ENCODE peak calls at places on chromosome 19, in nine cellular contexts. H is WTC11, V is anterior cingulate cortex, Y is retinal pigment epithelial cell, U is hypothalamus, R is C1 segment of cervical spinal cord, T is fibroblast of pulmonary artery, K is astrocyte of the spinal cord, J is progenitor cell of endocrine pancreas. D is an unnamed sample.

GRCh38 chr19:33404916-33405315 is 31.4 kb downstream of the CEBPG start:
- DNase-seq in H (no peak), V (no peak), Y (no peak), U (no peak), R (no peak), T (no peak), K (no peak), J (no peak), D (no peak)

GRCh38 chr19:49823472-49823871 is 5.4 kb downstream of the MED25 start:
- DNase-seq in H (no peak), V (no peak), Y (no peak), U (no peak), R (no peak), T (no peak), K (no peak), J (no peak), D (no peak)

GRCh38 chr19:18020212-18021067 is 12.5 kb downstream of the ARRDC2 start:
- DNase-seq in H (no peak), V (peak), Y (no peak), U (peak), R (peak), T (peak), K (peak), J (no peak), D (peak)

GRCh38 chr19:19068659-19069509 is 5.1 kb downstream of the SLC25A42 start:
- DNase-seq in H (no peak), V (peak), Y (no peak), U (peak), R (no peak), T (no peak), K (no peak), J (no peak), D (no peak)

GRCh38 chr19:45474191-45474940 is 6.6 kb downstream of the FOSB start:
- DNase-seq in H (no peak), V (no peak), Y (no peak), U (no peak), R (no peak), T (peak), K (peak), J (no peak), D (peak)

GRCh38 chr19:7497292-7497691 is 8.5 kb upstream of the PEX11G start:
- DNase-seq in H (peak), V (no peak), Y (no peak), U (no peak), R (no peak), T (no peak), K (no peak), J (no peak), D (peak)

GRCh38 chr19:47757617-47758432 is 12.5 kb downstream of the NOP53 start:
- DNase-seq in H (no peak), V (no peak), Y (no peak), U (no peak), R (no peak), T (no peak), K (no peak), J (no peak), D (no peak)

GRCh38 chr19:40157059-40157458 is 34.2 kb upstream of the MAP3K10 start:
- DNase-seq in H (no peak), V (no peak), Y (no peak), U (no peak), R (no peak), T (no peak), K (no peak), J (no peak), D (no peak)

GRCh38 chr19:33903489-33903850 is 106.8 kb downstream of the KCTD15 start:
- DNase-seq in H (no peak), V (no peak), Y (no peak), U (no peak), R (no peak), T (no peak), K (no peak), J (no peak), D (no peak)

GRCh38 chr19:55377356-55378131 is 918 bp downstream of the TMEM190 start:
- DNase-seq in H (peak), V (no peak), Y (no peak), U (no peak), R (no peak), T (no peak), K (no peak), J (no peak), D (no peak)

GRCh38 chr19:15010497-15011255 is 31.0 kb upstream of the SLC1A6 start:
- DNase-seq in H (peak), V (no peak), Y (no peak), U (no peak), R (no peak), T (no peak), K (no peak), J (no peak), D (no peak)

GRCh38 chr19:41933131-41933458 is 4.8 kb upstream of the ERFL start:
- DNase-seq in H (no peak), V (no peak), Y (no peak), U (no peak), R (no peak), T (no peak), K (no peak), J (no peak), D (no peak)

GRCh38 chr19:48044561-48044960 is 682 bp upstream of the CABP5 start:
- DNase-seq in H (no peak), V (no peak), Y (no peak), U (no peak), R (no peak), T (no peak), K (no peak), J (no peak), D (no peak)

GRCh38 chr19:49497047-49497789 is 984 bp downstream of the RPS11 start:
- DNase-seq in H (peak), V (peak), Y (no peak), U (no peak), R (no peak), T (peak), K (peak), J (no peak), D (peak)

GRCh38 chr19:55384576-55385235 is 614 bp upstream of the TMEM238 start:
- DNase-seq in H (no peak), V (peak), Y (no peak), U (no peak), R (no peak), T (no peak), K (no peak), J (no peak), D (no peak)

GRCh38 chr19:409515-410242 is 732 bp upstream of the C2CD4C start:
- DNase-seq in H (no peak), V (no peak), Y (no peak), U (no peak), R (no peak), T (no peak), K (no peak), J (no peak), D (peak)

GRCh38 chr19:1065606-1066109 is 1.3 kb upstream of the ARHGAP45 start:
- DNase-seq in H (no peak), V (no peak), Y (no peak), U (no peak), R (no peak), T (no peak), K (no peak), J (no peak), D (no peak)

GRCh38 chr19:18013210-18013609 is 5.2 kb downstream of the ARRDC2 start:
- DNase-seq in H (no peak), V (no peak), Y (no peak), U (no peak), R (no peak), T (no peak), K (no peak), J (no peak), D (no peak)

GRCh38 chr19:19615086-19615485 is 3.4 kb downstream of the PBX4 start:
- DNase-seq in H (no peak), V (no peak), Y (no peak), U (no peak), R (no peak), T (no peak), K (no peak), J (no peak), D (peak)

GRCh38 chr19:54947381-54947780 is at the start of gene NLRP7:
- DNase-seq in H (peak), V (no peak), Y (no peak), U (no peak), R (no peak), T (no peak), K (no peak), J (no peak), D (no peak)

GRCh38 chr19:7874080-7874856 is at the start of gene PRR36:
- DNase-seq in H (peak), V (peak), Y (no peak), U (peak), R (no peak), T (no peak), K (no peak), J (peak), D (peak)

GRCh38 chr19:33233056-33233873 is 7.6 kb upstream of the SLC7A10 start:
- DNase-seq in H (no peak), V (no peak), Y (no peak), U (no peak), R (no peak), T (no peak), K (no peak), J (no peak), D (no peak)

D was measured in mesenchymal stem cell.